ENCODE peak calls at places on chromosomes 3 and 15, in five cellular contexts. Z is naive thymus-derived CD4-positive, alpha-beta T cell; N is transverse colon; O is stomach; J is RWPE2. D is an unnamed sample.

GRCh38 chr3:7650466-7650865 is 789.6 kb downstream of the GRM7 start:
- DNase-seq in Z (no peak), N (no peak), J (no peak), O (no peak), D (no peak)

GRCh38 chr3:60580826-60581225 is 670.4 kb downstream of the FHIT start:
- DNase-seq in O (no peak), Z (no peak), J (no peak), N (no peak), D (no peak)

GRCh38 chr3:8539419-8539818 is 37.8 kb downstream of the LMCD1 start:
- DNase-seq in J (no peak), Z (no peak), N (no peak), O (no peak), D (no peak)

GRCh38 chr15:58510715-58511465 is 79.1 kb downstream of the LIPC start:
- DNase-seq in Z (no peak), N (no peak), J (no peak), O (no peak), D (no peak)

GRCh38 chr3:196341142-196341541 is 3.0 kb upstream of the TM4SF19 start:
- DNase-seq in J (no peak), Z (no peak), N (no peak), O (no peak), D (no peak)

GRCh38 chr3:61778095-61778494 is 216.7 kb downstream of the PTPRG start:
- DNase-seq in Z (no peak), J (no peak), O (no peak), N (no peak), D (no peak)

GRCh38 chr3:99962703-99963102 is 145.0 kb downstream of the CMSS1 start:
- DNase-seq in O (no peak), Z (no peak), N (no peak), J (no peak), D (no peak)

GRCh38 chr3:194245975-194246561 is 105.1 kb downstream of the CPN2 start:
- DNase-seq in Z (no peak), O (peak; percentile 17), N (no peak), J (no peak), D (no peak)

GRCh38 chr3:16173696-16174355 is 654 bp upstream of the GALNT15 start:
- DNase-seq in Z (no peak), O (no peak), J (no peak), N (no peak), D (no peak)

GRCh38 chr3:142943870-142944269 is 19.6 kb downstream of the PAQR9 start:
- DNase-seq in Z (no peak), O (no peak), J (no peak), N (no peak), D (no peak)

GRCh38 chr3:53938645-53939044 is 47.0 kb upstream of the SELENOK start:
- DNase-seq in N (peak; percentile 19), J (no peak), O (peak; percentile 43), Z (no peak), D (no peak)

GRCh38 chr3:78003090-78003489 is 963.2 kb downstream of the ROBO2 start:
- DNase-seq in O (no peak), N (no peak), Z (no peak), J (no peak), D (no peak)

GRCh38 chr3:185270262-185270955 is 16.6 kb upstream of the EHHADH start:
- DNase-seq in Z (no peak), J (no peak), N (peak; percentile 26), O (no peak), D (no peak)

GRCh38 chr3:105691053-105691452 is 177.8 kb downstream of the CBLB start:
- DNase-seq in O (no peak), Z (no peak), J (no peak), N (no peak), D (no peak)

GRCh38 chr3:64343692-64344440 is 118.6 kb upstream of the PRICKLE2 start:
- DNase-seq in N (no peak), Z (no peak), O (no peak), J (no peak), D (no peak)

GRCh38 chr3:150699068-150699635 is 4.6 kb downstream of the ERICH6 start:
- DNase-seq in N (no peak), O (no peak), Z (no peak), J (no peak), D (no peak)

GRCh38 chr15:70014311-70014707 is 83.4 kb downstream of the TLE3 start:
- DNase-seq in O (no peak), J (no peak), Z (no peak), N (no peak), D (no peak)

GRCh38 chr3:167740961-167741587 is 5.6 kb downstream of the SERPINI1 start:
- DNase-seq in N (no peak), Z (no peak), O (no peak), J (no peak), D (no peak)

GRCh38 chr3:49357466-49358216 is 512 bp downstream of the GPX1 start:
- DNase-seq in J (peak; percentile 66), N (peak; percentile 58), O (peak; percentile 49), Z (peak; percentile 65), D (peak; percentile 87)

GRCh38 chr3:152210697-152211096 is 58.0 kb upstream of the MBNL1 start:
- DNase-seq in O (no peak), Z (no peak), J (no peak), N (no peak), D (no peak)
- H3K4me3 ChIP-seq in O (no peak overlapping the region), Z (no peak overlapping the region), J (no peak overlapping the region), N (no peak overlapping the region), D (no peak overlapping the region)

GRCh38 chr3:148379763-148380162 is 317.9 kb upstream of the AGTR1 start:
- DNase-seq in Z (no peak), J (no peak), O (no peak), N (no peak), D (no peak)
- H3K4me3 ChIP-seq in Z (no peak overlapping the region), J (no peak overlapping the region), O (no peak overlapping the region), N (no peak overlapping the region), D (no peak overlapping the region)

DNA sequence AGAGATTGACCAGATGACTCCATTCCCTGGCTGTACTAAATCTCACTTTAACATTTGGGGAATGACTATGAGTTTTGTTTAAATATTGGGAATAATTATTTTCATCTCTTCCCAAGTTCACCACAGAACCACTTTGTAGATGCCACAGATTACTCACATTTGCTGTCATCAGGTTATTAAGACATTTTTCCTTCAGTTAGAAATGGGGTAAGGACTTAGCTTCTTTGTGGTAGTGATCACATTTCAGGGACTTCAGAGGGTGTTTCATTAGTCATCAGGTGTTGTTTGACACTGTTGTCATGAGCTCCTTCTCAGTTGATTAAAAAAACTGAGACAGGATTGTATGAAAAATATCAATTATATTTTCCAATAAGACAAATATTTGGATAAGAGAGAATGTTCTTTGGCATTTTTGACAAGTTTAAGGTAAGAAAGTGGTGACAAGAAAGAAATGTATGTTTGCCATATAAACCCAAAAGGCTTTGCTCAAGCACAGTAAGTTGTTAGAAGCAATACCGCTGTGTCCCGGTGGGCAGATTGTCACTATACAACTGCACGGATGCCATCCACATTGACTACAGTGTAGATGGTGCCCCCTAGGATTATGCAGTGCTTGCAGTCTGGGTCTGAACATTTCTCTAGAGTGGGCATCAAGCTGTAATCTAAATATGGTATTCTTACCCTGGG is 22.3 kb downstream of the FBXL2 start:
- DNase-seq in Z (no peak), O (no peak), N (no peak), J (no peak), D (no peak)
- H3K4me3 ChIP-seq in Z (no peak overlapping the region), O (no peak overlapping the region), N (no peak overlapping the region), J (no peak overlapping the region), D (no peak overlapping the region)

DNA sequence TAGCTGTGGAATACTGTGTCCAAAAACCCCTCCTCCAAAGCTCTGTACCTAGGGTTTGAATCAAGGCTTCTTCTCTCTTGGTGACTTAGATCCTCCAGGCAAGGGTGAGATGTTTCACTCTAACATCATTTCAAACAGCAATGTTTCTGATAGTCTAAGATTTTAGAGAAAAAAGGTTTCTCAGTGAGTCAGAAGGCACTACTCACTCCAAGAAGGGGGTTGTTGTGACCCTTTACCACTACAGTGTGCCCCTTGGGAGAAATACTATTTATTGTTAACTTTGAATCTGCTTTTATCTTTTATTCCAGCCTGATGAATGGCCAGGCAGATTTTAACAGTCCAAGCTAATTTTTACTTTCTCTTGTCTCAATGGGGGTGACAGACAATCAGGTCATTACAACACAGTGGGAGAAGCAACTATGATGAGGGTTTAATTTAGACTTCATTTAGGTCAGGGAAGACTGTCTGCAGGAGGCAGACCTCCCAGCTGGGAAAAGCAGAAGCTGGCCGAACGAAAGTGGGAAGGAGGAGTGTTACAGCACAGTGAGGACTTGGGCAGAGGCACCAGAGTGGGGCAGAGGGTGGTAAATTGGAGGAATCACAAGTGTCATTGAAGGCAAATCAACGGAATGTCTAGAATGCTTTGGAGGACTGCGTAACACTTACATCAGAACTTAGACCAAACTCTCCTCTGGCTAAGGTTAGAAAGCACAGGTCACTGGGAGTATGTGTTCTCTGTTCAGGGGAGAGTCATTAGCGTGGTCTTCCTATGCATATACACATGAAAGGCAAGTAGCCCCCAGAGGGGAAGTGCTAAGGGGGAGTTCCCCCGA is 21.2 kb downstream of the ZNF860 start:
- DNase-seq in N (no peak), O (no peak), J (no peak), Z (no peak), D (no peak)
- H3K4me3 ChIP-seq in N (no peak overlapping the region), O (no peak overlapping the region), J (no peak overlapping the region), Z (no peak overlapping the region), D (no peak overlapping the region)

GRCh38 chr3:133452603-133453313 is 52.9 kb downstream of the BFSP2 start:
- DNase-seq in Z (no peak), O (no peak), J (no peak), N (no peak), D (no peak)
- H3K4me3 ChIP-seq in Z (no peak overlapping the region), O (no peak overlapping the region), J (no peak overlapping the region), N (no peak overlapping the region), D (no peak overlapping the region)

GRCh38 chr15:75199347-75199976 is 2.2 kb upstream of the C15orf39 start:
- DNase-seq in O (no peak), N (no peak), J (no peak), Z (no peak), D (no peak)
- H3K4me3 ChIP-seq in O (no peak overlapping the region), N (no peak overlapping the region), J (no peak overlapping the region), Z (no peak overlapping the region), D (no peak overlapping the region)

GRCh38 chr15:34059946-34060345 is 20.9 kb upstream of the AVEN start:
- DNase-seq in J (no peak), N (no peak), Z (no peak), O (no peak), D (no peak)

GRCh38 chr15:34059476-34059875 is 20.5 kb upstream of the AVEN start:
- DNase-seq in J (no peak), N (no peak), Z (no peak), O (no peak), D (no peak)

GRCh38 chr15:34056921-34057320 is 17.9 kb upstream of the AVEN start:
- DNase-seq in N (no peak), J (no peak), Z (no peak), O (no peak), D (no peak)

GRCh38 chr15:34055868-34056595 is 17.0 kb upstream of the AVEN start:
- DNase-seq in O (no peak), N (no peak), Z (no peak), J (no peak), D (no peak)
- H3K4me3 ChIP-seq in O (no peak overlapping the region), N (no peak overlapping the region), Z (no peak overlapping the region), J (no peak overlapping the region), D (no peak overlapping the region)

GRCh38 chr3:11288786-11289637 is 16.8 kb downstream of the ATG7 start:
- DNase-seq in J (no peak), N (no peak), O (no peak), Z (no peak), D (no peak)
- H3K4me3 ChIP-seq in J (no peak overlapping the region), N (no peak overlapping the region), O (no peak overlapping the region), Z (no peak overlapping the region), D (no peak overlapping the region)

D was measured in left lung.